ENCODE peak calls at places on chromosome 13, in five cellular contexts. J is T-helper 17 cell; B is lower lobe of right lung; T is Right ventricle myocardium inferior; X is activated T-cell treated with anti-CD3 and anti-CD28 coated beads, Interleukin-2, amount 50 U/mL, for 4 hours. R is an unnamed sample.

GRCh38 chr13:27536361-27537101 is 83.8 kb downstream of the LNX2 start:
- ATAC-seq in J (no peak), B (peak; percentile 44), T (no peak), X (no peak), R (no peak)

GRCh38 chr13:70366720-70367119 is 258.5 kb upstream of the KLHL1 start:
- ATAC-seq in J (no peak), B (no peak), T (no peak), X (no peak), R (no peak)

GRCh38 chr13:79459906-79460305 is 21.0 kb upstream of the NDFIP2 start:
- ATAC-seq in J (no peak), B (no peak), T (no peak), X (no peak), R (no peak)

GRCh38 chr13:66926851-66927524 is 303.1 kb downstream of the PCDH9 start:
- ATAC-seq in J (no peak), B (no peak), T (no peak), X (no peak), R (no peak)

GRCh38 chr13:46640843-46641242 is 87.9 kb downstream of the LRCH1 start:
- ATAC-seq in J (no peak), B (peak; percentile 52), T (no peak), X (peak; percentile 4), R (no peak)

GRCh38 chr13:35367586-35367985 is 108.9 kb downstream of the MAB21L1 start:
- ATAC-seq in J (no peak), B (no peak), T (no peak), X (no peak), R (no peak)

GRCh38 chr13:39350461-39350881 is 252.5 kb downstream of the LHFPL6 start:
- ATAC-seq in J (no peak), B (no peak), T (peak; percentile 70), X (no peak), R (no peak)

GRCh38 chr13:30165791-30166190 is 141.6 kb downstream of the KATNAL1 start:
- ATAC-seq in J (no peak), B (no peak), T (no peak), X (no peak), R (no peak)

GRCh38 chr13:93289047-93289446 is 62.4 kb downstream of the GPC6 start:
- ATAC-seq in J (no peak), B (no peak), T (no peak), X (no peak), R (no peak)

GRCh38 chr13:110126391-110126961 is 180.5 kb downstream of the COL4A1 start:
- ATAC-seq in J (no peak), B (peak; percentile 70), T (peak; percentile 85), X (no peak), R (peak; percentile 93)

GRCh38 chr13:48346583-48346982 is 43.0 kb downstream of the RB1 start:
- ATAC-seq in J (no peak), B (no peak), T (no peak), X (no peak), R (no peak)

GRCh38 chr13:104843328-104843727 is 1692.1 kb downstream of the EFNB2 start:
- ATAC-seq in J (no peak), B (no peak), T (no peak), X (no peak), R (no peak)

GRCh38 chr13:79445968-79446645 is 34.8 kb upstream of the NDFIP2 start:
- ATAC-seq in J (peak; percentile 75), B (no peak), T (no peak), X (peak; percentile 70), R (no peak)

GRCh38 chr13:101618440-101619187 is 166.1 kb downstream of the ITGBL1 start:
- ATAC-seq in J (peak; percentile 88), B (no peak), T (no peak), X (peak; percentile 58), R (no peak)

GRCh38 chr13:59658736-59659330 is 504.9 kb downstream of the DIAPH3 start:
- ATAC-seq in J (no peak), B (no peak), T (no peak), X (no peak), R (no peak)

GRCh38 chr13:33349996-33350826 is 64.7 kb upstream of the STARD13 start:
- ATAC-seq in J (no peak), B (peak; percentile 93), T (peak; percentile 85), X (peak; percentile 34), R (peak; percentile 69)

GRCh38 chr13:99686944-99687382 is 185.7 kb downstream of the TM9SF2 start:
- ATAC-seq in J (no peak), B (no peak), T (no peak), X (no peak), R (no peak)

GRCh38 chr13:31896427-31896826 is 135.1 kb upstream of the FRY start:
- ATAC-seq in J (peak; percentile 35), B (no peak), T (peak; percentile 89), X (no peak), R (peak; percentile 64)

GRCh38 chr13:89294115-89294867 is 1623.1 kb downstream of the SLITRK5 start:
- ATAC-seq in J (no peak), B (no peak), T (no peak), X (no peak), R (no peak)

GRCh38 chr13:91601273-91601672 is 202.9 kb downstream of the GPC5 start:
- ATAC-seq in J (no peak), B (no peak), T (no peak), X (no peak), R (no peak)